ENCODE peak calls at places on chromosomes 12 and 14, in ten cellular contexts. U, F, W, M, Y, O, X, Q, H and Z are unnamed samples.

GRCh38 chr14:68986225-68986624 is 7.1 kb upstream of the ACTN1 start:
- DNase-seq in U (no peak), F (no peak), W (no peak), M (no peak), Y (no peak), O (no peak), X (no peak), Q (no peak), H (no peak), Z (no peak)

GRCh38 chr12:57622293-57623245 is 10.4 kb downstream of the B4GALNT1 start:
- DNase-seq in U (no peak), F (no peak), W (no peak), M (no peak), Y (no peak), O (peak; percentile 64), X (no peak), Q (no peak), H (no peak), Z (no peak)

GRCh38 chr12:109551108-109551507 is 22.2 kb downstream of the MMAB start:
- DNase-seq in U (no peak), F (no peak), W (no peak), M (no peak), Y (no peak), O (no peak), X (no peak), Q (no peak), H (no peak), Z (no peak)

GRCh38 chr12:81468206-81468605 is 290.9 kb downstream of the PPFIA2 start:
- DNase-seq in U (no peak), F (no peak), W (no peak), M (no peak), Y (peak; percentile 1), O (no peak), X (no peak), Q (no peak), H (no peak), Z (no peak)

GRCh38 chr12:58313091-58313855 is 371.9 kb downstream of the ATP23 start:
- DNase-seq in U (no peak), F (no peak), W (no peak), M (no peak), Y (peak; percentile 88), O (no peak), X (no peak), Q (no peak), H (no peak), Z (no peak)

GRCh38 chr12:50257226-50258166 is 25.8 kb downstream of the LIMA1 start:
- DNase-seq in U (peak; percentile 24), F (no peak), W (no peak), M (no peak), Y (peak; percentile 64), O (no peak), X (peak; percentile 81), Q (no peak), H (no peak), Z (no peak)

GRCh38 chr14:64704743-64705405 is 650 bp downstream of the PLEKHG3 start:
- DNase-seq in U (no peak), F (no peak), W (peak; percentile 41), M (no peak), Y (peak; percentile 15), O (peak; percentile 83), X (peak; percentile 49), Q (peak; percentile 67), H (peak; percentile 57), Z (no peak)

GRCh38 chr12:65881965-65882413 is 57.7 kb downstream of the HMGA2 start:
- DNase-seq in U (peak; percentile 81), F (peak; percentile 33), W (peak; percentile 75), M (no peak), Y (peak; percentile 38), O (peak; percentile 93), X (peak; percentile 50), Q (peak; percentile 69), H (peak; percentile 75), Z (peak; percentile 88)

GRCh38 chr12:80195143-80195726 is 95.9 kb downstream of the OTOGL start:
- DNase-seq in U (no peak), F (peak; percentile 11), W (no peak), M (no peak), Y (peak; percentile 86), O (no peak), X (no peak), Q (no peak), H (no peak), Z (peak; percentile 24)

GRCh38 chr12:60152756-60153155 is 556.9 kb downstream of the SLC16A7 start:
- DNase-seq in U (no peak), F (no peak), W (no peak), M (no peak), Y (no peak), O (no peak), X (no peak), Q (no peak), H (no peak), Z (no peak)

GRCh38 chr12:82754856-82755255 is 68.2 kb downstream of the TMTC2 start:
- DNase-seq in U (no peak), F (no peak), W (no peak), M (no peak), Y (no peak), O (no peak), X (no peak), Q (no peak), H (no peak), Z (no peak)

GRCh38 chr12:65015850-65016249 is 105.3 kb downstream of the WIF1 start:
- DNase-seq in U (no peak), F (no peak), W (no peak), M (no peak), Y (no peak), O (no peak), X (no peak), Q (no peak), H (no peak), Z (no peak)

GRCh38 chr14:90383731-90384542 is 12.9 kb upstream of the CALM1 start:
- DNase-seq in U (peak; percentile 80), F (peak; percentile 63), W (peak; percentile 66), M (no peak), Y (peak; percentile 46), O (peak; percentile 83), X (peak; percentile 58), Q (peak; percentile 55), H (peak; percentile 71), Z (peak; percentile 69)

GRCh38 chr14:69315302-69315701 is 55.3 kb downstream of the GALNT16 start:
- DNase-seq in U (peak; percentile 27), F (no peak), W (peak; percentile 49), M (no peak), Y (no peak), O (peak; percentile 74), X (no peak), Q (no peak), H (no peak), Z (peak; percentile 17)

GRCh38 chr14:105525326-105525725 is 1.1 kb upstream of the TMEM121 start:
- DNase-seq in U (no peak), F (no peak), W (no peak), M (no peak), Y (no peak), O (no peak), X (no peak), Q (no peak), H (no peak), Z (no peak)

GRCh38 chr12:67515679-67516363 is 132.7 kb upstream of the DYRK2 start:
- DNase-seq in U (peak; percentile 22), F (no peak), W (no peak), M (peak; percentile 51), Y (no peak), O (no peak), X (no peak), Q (no peak), H (peak; percentile 57), Z (no peak)

DNA sequence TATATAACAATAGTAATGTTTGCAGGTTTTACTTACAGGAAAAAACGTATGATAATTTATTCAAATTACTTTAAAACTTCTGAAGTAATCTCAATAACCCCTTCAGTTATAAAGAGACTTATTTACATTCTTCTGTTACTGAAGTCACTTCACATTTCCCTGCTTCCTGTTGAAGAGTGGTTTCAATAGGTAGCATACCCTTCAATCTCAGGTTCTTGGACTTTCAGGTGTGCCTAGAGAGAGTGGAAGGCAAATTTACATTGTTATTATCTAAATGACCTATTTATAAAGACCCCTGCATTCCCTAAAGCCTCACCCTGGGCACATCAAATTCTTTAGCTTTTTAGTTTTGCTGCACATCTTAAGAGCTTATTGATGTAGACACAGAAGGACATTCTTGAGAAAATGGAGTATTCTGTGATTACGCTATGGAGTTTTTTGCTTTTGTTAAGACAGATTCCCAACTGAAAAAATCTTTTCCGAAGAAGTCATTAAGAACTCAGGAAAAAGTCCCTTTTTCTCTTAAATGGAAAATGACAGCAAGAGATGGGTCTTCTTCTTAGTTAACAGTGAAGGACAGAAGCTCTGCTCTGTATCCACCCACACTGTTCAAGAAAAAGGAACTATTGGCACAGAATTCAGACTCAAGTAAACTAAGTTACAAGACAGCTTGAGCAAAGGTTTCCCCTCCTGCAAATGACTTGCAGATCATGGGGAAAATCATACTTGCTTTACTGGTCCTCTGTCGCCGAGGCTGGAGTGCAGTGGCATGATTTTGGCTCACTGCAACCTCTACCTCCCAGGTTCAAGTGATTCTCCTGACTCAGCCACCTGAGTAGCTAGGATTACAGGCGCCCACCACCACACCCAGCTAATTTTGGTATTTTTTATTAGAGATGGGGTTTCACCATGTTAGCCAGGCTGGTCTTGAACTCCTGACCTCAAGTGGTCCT is 137.3 kb upstream of the AEBP2 start:
- DNase-seq in U (no peak), F (no peak), W (no peak), M (no peak), Y (no peak), O (no peak), X (no peak), Q (no peak), H (no peak), Z (no peak)
- H3K27ac ChIP-seq in U (no peak overlapping the region), F (no peak overlapping the region), W (no peak overlapping the region), M (no peak overlapping the region), Y (no peak overlapping the region), O (no peak overlapping the region), X (no peak overlapping the region), Q (no peak overlapping the region), H (no peak overlapping the region), Z (no peak overlapping the region)

GRCh38 chr12:53612978-53613377 is 13.2 kb downstream of the ATF7 start:
- DNase-seq in U (no peak), F (no peak), W (no peak), M (no peak), Y (no peak), O (no peak), X (no peak), Q (no peak), H (no peak), Z (no peak)
- H3K36me3 ChIP-seq in U (no peaks in the 10 kb centered on the region), F (peaks cover 3% of the 10 kb centered on the region), W (no peaks in the 10 kb centered on the region), M (no peaks in the 10 kb centered on the region), Y (peaks cover 6% of the 10 kb centered on the region), O (no peaks in the 10 kb centered on the region), X (no peaks in the 10 kb centered on the region), Q (no peaks in the 10 kb centered on the region), H (peaks cover 35% of the 10 kb centered on the region), Z (peaks cover 38% of the 10 kb centered on the region)

GRCh38 chr12:31018106-31018890 is 55.4 kb upstream of the DDX11 start:
- DNase-seq in U (no peak), F (peak; percentile 1), W (no peak), M (no peak), Y (no peak), O (peak; percentile 13), X (no peak), Q (no peak), H (no peak), Z (no peak)
- TF ChIP-seq POLR2A in U (no peak), F (no peak), W (no peak), M (no peak), Y (no peak), O (no peak), X (no peak), Q (no peak), H (no peak), Z (no peak)

DNA sequence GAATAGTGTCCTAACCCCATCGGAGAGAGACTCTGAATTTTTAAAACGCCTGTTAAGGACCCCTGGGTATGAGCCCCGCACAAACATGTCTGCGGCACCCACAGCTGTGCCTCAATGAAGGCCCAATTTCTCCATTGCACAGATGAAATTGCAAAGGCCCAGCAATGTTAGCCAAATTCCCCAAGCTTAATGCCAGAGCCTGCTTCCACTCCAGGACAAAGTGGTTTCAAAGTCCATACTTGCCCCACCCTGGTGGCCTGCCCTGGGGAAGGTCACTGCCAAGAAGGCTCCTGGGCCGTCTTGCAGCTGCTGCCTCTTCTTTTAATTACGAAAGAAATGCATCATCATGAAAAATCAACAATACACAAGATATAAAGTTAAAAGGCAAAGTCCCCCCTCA is 1179.7 kb downstream of the VRK1 start:
- DNase-seq in U (peak; percentile 66), F (no peak), W (no peak), M (no peak), Y (no peak), O (peak; percentile 81), X (no peak), Q (no peak), H (no peak), Z (no peak)
- H3K27ac ChIP-seq in U (no peak overlapping the region), F (no peak overlapping the region), W (peak overlapping the region; percentile 82), M (no peak overlapping the region), Y (no peak overlapping the region), O (peak overlapping the region; percentile 86), X (peak overlapping the region; percentile 37), Q (peak overlapping the region; percentile 88), H (peak overlapping the region; percentile 78), Z (peak overlapping the region; percentile 70)